ENCODE peak calls at places on chromosome 22, in five cellular contexts. C, P, O, L and M are unnamed samples.
A peak's percentile ranks its signal among the peaks of the same experiment; 100 is the strongest.

GRCh38 chr22:47205562-47205961 is 443.1 kb downstream of the TBC1D22A start:
- DNase-seq in C (no peak), P (no peak), O (no peak), L (peak; percentile 7), M (no peak)

GRCh38 chr22:28799125-28799833 is 1.1 kb downstream of the XBP1 start:
- DNase-seq in C (peak; percentile 96), P (peak; percentile 96), O (no peak), L (peak; percentile 33), M (peak; percentile 96)

GRCh38 chr22:37427128-37427710 is at the start of gene ELFN2:
- DNase-seq in C (no peak), P (peak; percentile 10), O (no peak), L (peak; percentile 37), M (no peak)

GRCh38 chr22:35540600-35541253 is at the start of gene RASD2:
- DNase-seq in C (no peak), P (peak; percentile 19), O (no peak), L (peak; percentile 22), M (no peak)

GRCh38 chr22:20567993-20568417 is 60.6 kb downstream of the MED15 start:
- DNase-seq in C (peak; percentile 60), P (peak; percentile 59), O (no peak), L (no peak), M (peak; percentile 76)

GRCh38 chr22:43883012-43883661 is 8.7 kb downstream of the PNPLA5 start:
- DNase-seq in C (peak; percentile 69), P (peak; percentile 81), O (peak; percentile 32), L (peak; percentile 28), M (peak; percentile 87)

GRCh38 chr22:29211066-29211841 is 5.6 kb downstream of the EMID1 start:
- DNase-seq in C (no peak), P (no peak), O (no peak), L (no peak), M (no peak)

GRCh38 chr22:45441158-45441557 is 27.7 kb downstream of the RIBC2 start:
- DNase-seq in C (peak; percentile 74), P (peak; percentile 68), O (no peak), L (peak; percentile 44), M (peak; percentile 75)

GRCh38 chr22:44892243-44892642 is 117.6 kb downstream of the PHF21B start:
- DNase-seq in C (no peak), P (no peak), O (no peak), L (no peak), M (no peak)

GRCh38 chr22:19661156-19661555 is 53.1 kb upstream of the SEPTIN5 start:
- DNase-seq in C (no peak), P (peak; percentile 8), O (no peak), L (no peak), M (no peak)

GRCh38 chr22:45903355-45904149 is 73.4 kb downstream of the WNT7B start:
- DNase-seq in C (peak; percentile 49), P (peak; percentile 69), O (peak; percentile 62), L (peak; percentile 39), M (peak; percentile 48)

GRCh38 chr22:36770946-36771340 is 5.0 kb downstream of the IFT27 start:
- DNase-seq in C (no peak), P (no peak), O (peak; percentile 25), L (no peak), M (no peak)

GRCh38 chr22:47622541-47622940 is 860.1 kb downstream of the TBC1D22A start:
- DNase-seq in C (no peak), P (no peak), O (no peak), L (no peak), M (no peak)

GRCh38 chr22:47884775-47885174 is 1122.3 kb downstream of the TBC1D22A start:
- DNase-seq in C (no peak), P (no peak), O (no peak), L (no peak), M (no peak)

GRCh38 chr22:43526117-43526655 is 114.4 kb downstream of the MPPED1 start:
- DNase-seq in C (no peak), P (no peak), O (peak; percentile 17), L (no peak), M (no peak)

GRCh38 chr22:20663137-20663828 is 110.6 kb upstream of the SERPIND1 start:
- DNase-seq in C (no peak), P (peak; percentile 62), O (no peak), L (no peak), M (no peak)

GRCh38 chr22:37485006-37485713 is 1.0 kb downstream of the MFNG start:
- DNase-seq in C (no peak), P (no peak), O (peak; percentile 53), L (no peak), M (no peak)

GRCh38 chr22:17057959-17058814 is 26.6 kb upstream of the IL17RA start:
- DNase-seq in C (peak; percentile 86), P (peak; percentile 73), O (peak; percentile 53), L (peak; percentile 70), M (peak; percentile 77)

GRCh38 chr22:38313384-38313955 is 3.8 kb downstream of the CSNK1E start:
- DNase-seq in C (peak; percentile 91), P (peak; percentile 96), O (no peak), L (peak; percentile 42), M (peak; percentile 97)

GRCh38 chr22:37228106-37229011 is 15.7 kb downstream of the RAC2 start:
- DNase-seq in C (peak; percentile 54), P (peak; percentile 27), O (no peak), L (no peak), M (no peak)

GRCh38 chr22:44668190-44668885 is 33.7 kb upstream of the PRR5 start:
- DNase-seq in C (no peak), P (no peak), O (no peak), L (no peak), M (no peak)

GRCh38 chr22:45335021-45335818 is 25.5 kb downstream of the FAM118A start:
- DNase-seq in C (no peak), P (no peak), O (no peak), L (no peak), M (no peak)

GRCh38 chr22:37898441-37899181 is 7.5 kb upstream of the MICALL1 start:
- DNase-seq in C (peak; percentile 18), P (no peak), O (peak; percentile 59), L (peak; percentile 69), M (no peak)

DNA sequence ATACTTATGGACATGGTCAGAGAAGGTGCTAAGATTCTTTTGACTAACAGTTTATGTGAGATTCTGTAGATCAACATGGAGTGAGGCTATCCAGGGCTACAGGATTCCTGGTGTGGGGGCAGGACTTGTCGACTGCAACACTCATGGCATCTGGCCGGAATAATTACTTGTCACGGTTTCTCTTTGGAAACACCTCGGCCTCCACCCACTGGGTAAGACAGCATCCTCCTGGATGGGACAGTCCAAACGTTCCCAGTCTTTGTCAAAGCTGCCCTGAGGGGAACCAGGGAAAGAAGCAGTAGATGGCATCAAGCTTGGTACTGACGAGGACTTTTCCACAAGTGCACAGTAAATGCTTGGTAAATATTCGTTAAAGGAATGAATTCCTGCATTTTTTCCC is 762.8 kb downstream of the BRD1 start:
- DNase-seq in C (no peak), P (no peak), O (no peak), L (no peak), M (no peak)
- H3K4me3 ChIP-seq in C (no peak overlapping the region), P (no peak overlapping the region), O (no peak overlapping the region), L (no peak overlapping the region), M (no peak overlapping the region)

GRCh38 chr22:39444937-39445465 is 11.8 kb upstream of the MGAT3 start:
- DNase-seq in C (no peak), P (no peak), O (no peak), L (no peak), M (no peak)
- H3K4me3 ChIP-seq in C (no peak overlapping the region), P (no peak overlapping the region), O (no peak overlapping the region), L (no peak overlapping the region), M (no peak overlapping the region)

DNA sequence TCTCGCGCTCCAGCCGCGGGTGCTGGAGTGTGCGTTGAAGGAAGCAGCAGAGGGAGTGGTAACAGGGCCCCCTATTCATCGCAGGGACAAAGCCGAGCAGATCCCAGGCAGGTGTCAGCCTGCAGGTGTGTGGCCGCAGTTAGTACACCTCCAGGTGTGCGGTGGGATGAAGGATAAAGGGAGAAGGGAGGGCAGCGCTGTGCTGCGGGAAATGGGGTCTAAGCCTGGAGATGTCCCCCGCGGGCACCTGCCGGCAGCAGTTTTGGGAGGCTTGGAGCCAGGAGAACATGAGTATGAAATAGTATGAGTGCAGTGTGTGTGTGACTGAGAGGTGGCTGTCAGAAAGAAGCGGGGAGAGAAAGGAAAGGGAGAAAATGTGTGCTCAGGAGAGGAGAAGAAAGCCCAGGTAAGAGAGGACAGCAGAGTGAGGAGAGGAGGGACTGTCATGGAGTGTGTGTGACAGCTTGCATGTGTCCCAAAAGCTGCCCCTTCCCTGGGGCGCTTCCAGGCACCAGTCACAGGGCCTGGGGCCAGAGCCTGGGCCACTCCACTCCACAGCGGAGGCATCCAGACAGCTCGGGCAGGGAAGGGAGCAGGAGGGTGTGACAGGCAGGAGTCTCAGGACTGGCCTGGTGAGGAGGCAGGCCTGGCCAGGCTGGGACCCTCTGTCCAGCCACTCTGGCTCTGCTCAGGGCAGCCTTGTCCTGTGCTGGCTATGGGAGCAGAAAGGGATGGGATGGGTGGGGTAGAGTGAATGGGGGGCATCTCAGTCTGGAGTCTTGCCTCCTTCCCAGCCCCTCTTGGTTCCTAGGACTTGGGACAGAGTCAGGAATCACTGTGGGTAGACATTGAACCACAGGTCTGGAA is 831 bp downstream of the MMP11 start:
- DNase-seq in C (no peak), P (no peak), O (no peak), L (no peak), M (no peak)
- H3K4me3 ChIP-seq in C (peak overlapping the region; percentile 37), P (peak overlapping the region; percentile 41), O (peak overlapping the region; percentile 32), L (no peak overlapping the region), M (peak overlapping the region; percentile 29)

DNA sequence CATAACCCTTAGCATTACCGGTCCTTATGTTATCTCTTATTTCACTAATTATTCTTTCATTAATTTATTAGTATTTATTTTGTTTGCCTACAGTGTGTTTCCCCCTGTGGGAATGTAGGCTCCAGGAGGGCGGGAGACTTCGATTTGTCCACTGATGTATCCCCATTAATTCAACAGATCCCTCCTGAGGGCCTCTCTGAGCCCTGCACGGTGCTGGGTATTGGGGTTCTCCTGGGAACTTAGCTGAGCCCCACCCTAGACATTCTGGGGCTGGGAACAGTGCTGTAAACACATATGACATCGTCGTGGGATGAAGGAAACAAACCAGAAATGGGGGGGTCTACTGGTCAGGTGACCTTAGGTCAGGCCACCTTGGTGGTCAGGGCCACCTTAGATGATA is 798 bp downstream of the PHETA2 start:
- DNase-seq in C (no peak), P (no peak), O (no peak), L (no peak), M (no peak)
- H3K4me3 ChIP-seq in C (peak overlapping the region; percentile 60), P (peak overlapping the region; percentile 84), O (peak overlapping the region; percentile 72), L (peak overlapping the region; percentile 39), M (peak overlapping the region; percentile 66)

GRCh38 chr22:49193901-49194465 is 633.7 kb downstream of the BRD1 start:
- DNase-seq in C (no peak), P (no peak), O (no peak), L (no peak), M (no peak)
- H3K4me3 ChIP-seq in C (no peak overlapping the region), P (no peak overlapping the region), O (no peak overlapping the region), L (no peak overlapping the region), M (no peak overlapping the region)

GRCh38 chr22:23553922-23554870 is 25.9 kb downstream of the IGLL1 start:
- DNase-seq in C (no peak), P (no peak), O (no peak), L (no peak), M (no peak)

GRCh38 chr22:23557036-23557435 is 23.1 kb downstream of the IGLL1 start:
- DNase-seq in C (no peak), P (no peak), O (no peak), L (no peak), M (no peak)

GRCh38 chr22:23553438-23553837 is 26.7 kb downstream of the IGLL1 start:
- DNase-seq in C (no peak), P (no peak), O (no peak), L (no peak), M (no peak)

GRCh38 chr22:23556026-23556620 is 24.0 kb downstream of the IGLL1 start:
- DNase-seq in C (no peak), P (no peak), O (no peak), L (no peak), M (no peak)

GRCh38 chr22:23555118-23555517 is 25.0 kb downstream of the IGLL1 start:
- DNase-seq in C (no peak), P (no peak), O (no peak), L (no peak), M (no peak)
- H3K4me3 ChIP-seq in C (no peak overlapping the region), P (no peak overlapping the region), O (no peak overlapping the region), L (no peak overlapping the region), M (no peak overlapping the region)